ENCODE peak calls at places on chromosomes 2 and 18, in six cellular contexts. N is lung microvascular endothelial cell; P is COR-L47; W is EL; Z is NCI-H1694 treated with DMSO at 0.1 percent for 48 hours; F is stimulated activated CD4-positive, alpha-beta T cell treated with anti-CD3 and anti-CD28 coated beads, Interleukin-15, amount 100 ng/mL, for 24 hours. U is an unnamed sample.

GRCh38 chr2:23091900-23092299 is 293.1 kb upstream of the KLHL29 start:
- DNase-seq in N (no peak), P (no peak), W (no peak), Z (no peak), F (no peak), U (no peak)

GRCh38 chr2:164739966-164740365 is 101.7 kb downstream of the COBLL1 start:
- DNase-seq in N (peak), P (no peak), W (peak), Z (no peak), F (no peak), U (peak)

GRCh38 chr18:45839415-45840395 is 14.2 kb downstream of the SIGLEC15 start:
- DNase-seq in N (peak), P (peak), W (peak), Z (no peak), F (peak), U (peak)

GRCh38 chr2:142944264-142944663 is 66.8 kb downstream of the KYNU start:
- DNase-seq in N (no peak), P (no peak), W (peak), Z (no peak), F (no peak), U (peak)

GRCh38 chr2:230793573-230794359 is 71.0 kb upstream of the ITM2C start:
- DNase-seq in N (peak), P (no peak), W (peak), Z (no peak), F (peak), U (peak)

GRCh38 chr2:61677306-61677705 is 139.2 kb upstream of the XPO1 start:
- DNase-seq in N (no peak), P (no peak), W (no peak), Z (no peak), F (no peak), U (no peak)

GRCh38 chr18:13369756-13370510 is 151.4 kb downstream of the LDLRAD4 start:
- DNase-seq in N (peak), P (peak), W (no peak), Z (no peak), F (peak), U (no peak)

GRCh38 chr2:238505892-238506280 is 79.2 kb downstream of the ASB1 start:
- DNase-seq in N (no peak), P (no peak), W (no peak), Z (no peak), F (no peak), U (no peak)

GRCh38 chr2:233565685-233566140 is 869 bp downstream of the USP40 start:
- DNase-seq in N (no peak), P (no peak), W (no peak), Z (peak), F (no peak), U (no peak)

GRCh38 chr2:50469784-50470183 is 562.1 kb downstream of the NRXN1 start:
- DNase-seq in N (no peak), P (no peak), W (no peak), Z (no peak), F (no peak), U (no peak)

GRCh38 chr2:121748202-121748601 is 7.2 kb upstream of the TSN start:
- DNase-seq in N (peak), P (peak), W (peak), Z (no peak), F (no peak), U (peak)

GRCh38 chr2:95539836-95540235 is 52.0 kb upstream of the TRIM43 start:
- DNase-seq in N (no peak), P (no peak), W (no peak), Z (no peak), F (no peak), U (no peak)

GRCh38 chr2:433216-433615 is 145.3 kb upstream of the ALKAL2 start:
- DNase-seq in N (no peak), P (no peak), W (no peak), Z (no peak), F (no peak), U (no peak)

GRCh38 chr2:111710085-111710484 is 173.9 kb downstream of the ANAPC1 start:
- DNase-seq in N (no peak), P (no peak), W (no peak), Z (no peak), F (no peak), U (no peak)

GRCh38 chr2:39570130-39570555 is 95.6 kb upstream of the TMEM178A start:
- DNase-seq in N (peak), P (no peak), W (no peak), Z (no peak), F (no peak), U (no peak)

GRCh38 chr2:168961450-168962229 is 60.5 kb downstream of the G6PC2 start:
- DNase-seq in N (peak), P (peak), W (peak), Z (peak), F (peak), U (peak)